ENCODE peak calls at places on chromosomes 4 and X, in nine cellular contexts. One of them, this sample, is unnamed.

GRCh38 chr4:32128549-32128948 is 1408.4 kb downstream of the PCDH7 start:
- DNase-seq in gastrocnemius medialis: no peak
- DNase-seq in K562: no peak
- DNase-seq in endothelial cell of umbilical vein: no peak
- DNase-seq in NB4: no peak
- DNase-seq in vagina: no peak
- DNase-seq in suprapubic skin: no peak
- DNase-seq in uterus: no peak
- DNase-seq in heart left ventricle: no peak
- DNase-seq in this sample: no peak

GRCh38 chr4:94595880-94596483 is 144.2 kb downstream of the PDLIM5 start:
- DNase-seq in gastrocnemius medialis: no peak
- DNase-seq in K562: peak
- DNase-seq in endothelial cell of umbilical vein: peak
- DNase-seq in NB4: peak
- DNase-seq in vagina: no peak
- DNase-seq in suprapubic skin: no peak
- DNase-seq in uterus: no peak
- DNase-seq in heart left ventricle: no peak
- DNase-seq in this sample: no peak

GRCh38 chr4:151940290-151940689 is 179.5 kb upstream of the GATB start:
- DNase-seq in gastrocnemius medialis: no peak
- DNase-seq in K562: no peak
- DNase-seq in endothelial cell of umbilical vein: no peak
- DNase-seq in NB4: no peak
- DNase-seq in vagina: no peak
- DNase-seq in suprapubic skin: no peak
- DNase-seq in uterus: no peak
- DNase-seq in heart left ventricle: no peak
- DNase-seq in this sample: no peak

GRCh38 chr4:10506077-10506476 is 48.9 kb upstream of the ZNF518B start:
- DNase-seq in gastrocnemius medialis: no peak
- DNase-seq in K562: no peak
- DNase-seq in endothelial cell of umbilical vein: no peak
- DNase-seq in NB4: peak
- DNase-seq in vagina: no peak
- DNase-seq in suprapubic skin: no peak
- DNase-seq in uterus: no peak
- DNase-seq in heart left ventricle: no peak
- DNase-seq in this sample: no peak

GRCh38 chr4:37749398-37749988 is 63.3 kb upstream of the RELL1 start:
- DNase-seq in gastrocnemius medialis: no peak
- DNase-seq in K562: no peak
- DNase-seq in endothelial cell of umbilical vein: no peak
- DNase-seq in NB4: peak
- DNase-seq in vagina: no peak
- DNase-seq in suprapubic skin: no peak
- DNase-seq in uterus: no peak
- DNase-seq in heart left ventricle: no peak
- DNase-seq in this sample: no peak

GRCh38 chrX:69153060-69153730 is 12.1 kb downstream of the PJA1 start:
- DNase-seq in gastrocnemius medialis: no peak
- DNase-seq in K562: peak
- DNase-seq in endothelial cell of umbilical vein: no peak
- DNase-seq in NB4: peak
- DNase-seq in vagina: peak
- DNase-seq in suprapubic skin: no peak
- DNase-seq in uterus: peak
- DNase-seq in heart left ventricle: no peak
- DNase-seq in this sample: peak

GRCh38 chr4:159224412-159224811 is 121.5 kb downstream of the RAPGEF2 start:
- DNase-seq in gastrocnemius medialis: no peak
- DNase-seq in K562: no peak
- DNase-seq in endothelial cell of umbilical vein: no peak
- DNase-seq in NB4: no peak
- DNase-seq in vagina: no peak
- DNase-seq in suprapubic skin: no peak
- DNase-seq in uterus: no peak
- DNase-seq in heart left ventricle: no peak
- DNase-seq in this sample: no peak

GRCh38 chrX:46648660-46649059 is 75.1 kb downstream of the CHST7 start:
- DNase-seq in gastrocnemius medialis: no peak
- DNase-seq in K562: no peak
- DNase-seq in endothelial cell of umbilical vein: no peak
- DNase-seq in NB4: no peak
- DNase-seq in vagina: no peak
- DNase-seq in suprapubic skin: no peak
- DNase-seq in uterus: no peak
- DNase-seq in heart left ventricle: no peak
- DNase-seq in this sample: no peak

GRCh38 chr4:153750197-153750817 is 9.5 kb downstream of the RNF175 start:
- DNase-seq in gastrocnemius medialis: peak
- DNase-seq in K562: peak
- DNase-seq in endothelial cell of umbilical vein: peak
- DNase-seq in NB4: peak
- DNase-seq in vagina: no peak
- DNase-seq in suprapubic skin: no peak
- DNase-seq in uterus: no peak
- DNase-seq in heart left ventricle: no peak
- DNase-seq in this sample: peak

GRCh38 chr4:47239649-47240048 is 208.3 kb downstream of the GABRB1 start:
- DNase-seq in gastrocnemius medialis: no peak
- DNase-seq in K562: no peak
- DNase-seq in endothelial cell of umbilical vein: no peak
- DNase-seq in NB4: no peak
- DNase-seq in vagina: no peak
- DNase-seq in suprapubic skin: no peak
- DNase-seq in uterus: no peak
- DNase-seq in heart left ventricle: no peak
- DNase-seq in this sample: no peak

GRCh38 chrX:107574711-107575110 is 53.6 kb upstream of the PRPS1 start:
- DNase-seq in gastrocnemius medialis: no peak
- DNase-seq in K562: no peak
- DNase-seq in endothelial cell of umbilical vein: no peak
- DNase-seq in NB4: no peak
- DNase-seq in vagina: no peak
- DNase-seq in suprapubic skin: no peak
- DNase-seq in uterus: no peak
- DNase-seq in heart left ventricle: no peak
- DNase-seq in this sample: no peak

GRCh38 chr4:109046549-109047171 is 255.8 kb downstream of the COL25A1 start:
- DNase-seq in gastrocnemius medialis: no peak
- DNase-seq in K562: no peak
- DNase-seq in endothelial cell of umbilical vein: peak
- DNase-seq in NB4: no peak
- DNase-seq in vagina: no peak
- DNase-seq in suprapubic skin: no peak
- DNase-seq in uterus: no peak
- DNase-seq in heart left ventricle: no peak
- DNase-seq in this sample: peak

GRCh38 chr4:76984788-76985211 is 35.2 kb downstream of the SEPTIN11 start:
- DNase-seq in gastrocnemius medialis: peak
- DNase-seq in K562: no peak
- DNase-seq in endothelial cell of umbilical vein: peak
- DNase-seq in NB4: no peak
- DNase-seq in vagina: no peak
- DNase-seq in suprapubic skin: peak
- DNase-seq in uterus: peak
- DNase-seq in heart left ventricle: peak
- DNase-seq in this sample: no peak

GRCh38 chrX:100643212-100643611 is 787 bp upstream of the SRPX2 start:
- DNase-seq in gastrocnemius medialis: no peak
- DNase-seq in K562: no peak
- DNase-seq in endothelial cell of umbilical vein: no peak
- DNase-seq in NB4: no peak
- DNase-seq in vagina: no peak
- DNase-seq in suprapubic skin: no peak
- DNase-seq in uterus: no peak
- DNase-seq in heart left ventricle: no peak
- DNase-seq in this sample: no peak

GRCh38 chrX:100642296-100642695 is 1.7 kb upstream of the SRPX2 start:
- DNase-seq in gastrocnemius medialis: no peak
- DNase-seq in K562: no peak
- DNase-seq in endothelial cell of umbilical vein: peak
- DNase-seq in NB4: no peak
- DNase-seq in vagina: no peak
- DNase-seq in suprapubic skin: no peak
- DNase-seq in uterus: no peak
- DNase-seq in heart left ventricle: no peak
- DNase-seq in this sample: no peak

GRCh38 chrX:100647095-100647494 is 3.1 kb downstream of the SRPX2 start:
- DNase-seq in gastrocnemius medialis: peak
- DNase-seq in K562: no peak
- DNase-seq in endothelial cell of umbilical vein: peak
- DNase-seq in NB4: no peak
- DNase-seq in vagina: no peak
- DNase-seq in suprapubic skin: no peak
- DNase-seq in uterus: no peak
- DNase-seq in heart left ventricle: no peak
- DNase-seq in this sample: no peak

GRCh38 chrX:100645106-100645505 is 1.1 kb downstream of the SRPX2 start:
- DNase-seq in gastrocnemius medialis: no peak
- DNase-seq in K562: no peak
- DNase-seq in endothelial cell of umbilical vein: peak
- DNase-seq in NB4: no peak
- DNase-seq in vagina: no peak
- DNase-seq in suprapubic skin: no peak
- DNase-seq in uterus: no peak
- DNase-seq in heart left ventricle: no peak
- DNase-seq in this sample: no peak

GRCh38 chrX:100643943-100644587 is at the start of gene SRPX2:
- DNase-seq in gastrocnemius medialis: peak
- DNase-seq in K562: no peak
- DNase-seq in endothelial cell of umbilical vein: peak
- DNase-seq in NB4: peak
- DNase-seq in vagina: no peak
- DNase-seq in suprapubic skin: no peak
- DNase-seq in uterus: peak
- DNase-seq in heart left ventricle: peak
- DNase-seq in this sample: peak
- TF ChIP-seq POLR2A in gastrocnemius medialis: peak
- TF ChIP-seq POLR2A in K562: no peak
- TF ChIP-seq POLR2A in endothelial cell of umbilical vein: peak
- TF ChIP-seq POLR2A in NB4: no peak
- TF ChIP-seq POLR2A in vagina: no peak
- TF ChIP-seq POLR2A in suprapubic skin: peak
- TF ChIP-seq POLR2A in uterus: peak
- TF ChIP-seq POLR2A in heart left ventricle: no peak
- TF ChIP-seq POLR2A in this sample: no peak

DNA sequence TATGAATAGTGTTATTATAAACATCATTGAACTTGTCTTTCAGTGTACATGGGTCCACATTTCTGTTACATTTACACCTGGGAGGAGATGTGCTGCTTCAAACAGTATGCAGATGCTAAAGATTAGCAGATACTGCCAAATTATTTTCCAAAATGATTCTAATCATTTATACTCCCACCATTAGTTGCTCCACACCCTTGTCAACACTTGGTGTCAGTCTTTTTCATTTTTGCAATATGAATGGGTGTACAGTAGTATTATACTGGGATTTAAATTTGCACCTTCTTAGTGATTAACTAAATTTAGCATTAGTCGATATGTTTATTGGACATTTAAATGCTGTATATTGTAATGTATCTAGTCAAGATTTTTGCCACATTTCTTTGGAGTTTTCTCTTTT is 131.6 kb upstream of the GRID2 start:
- DNase-seq in gastrocnemius medialis: no peak
- DNase-seq in K562: no peak
- DNase-seq in endothelial cell of umbilical vein: no peak
- DNase-seq in NB4: no peak
- DNase-seq in vagina: no peak
- DNase-seq in suprapubic skin: no peak
- DNase-seq in uterus: no peak
- DNase-seq in heart left ventricle: no peak
- DNase-seq in this sample: no peak
- TF ChIP-seq CTCF in gastrocnemius medialis: no peak
- TF ChIP-seq CTCF in K562: no peak
- TF ChIP-seq CTCF in endothelial cell of umbilical vein: no peak
- TF ChIP-seq CTCF in NB4: no peak
- TF ChIP-seq CTCF in vagina: no peak
- TF ChIP-seq CTCF in suprapubic skin: no peak
- TF ChIP-seq CTCF in uterus: no peak
- TF ChIP-seq CTCF in heart left ventricle: no peak
- TF ChIP-seq CTCF in this sample: no peak

DNA sequence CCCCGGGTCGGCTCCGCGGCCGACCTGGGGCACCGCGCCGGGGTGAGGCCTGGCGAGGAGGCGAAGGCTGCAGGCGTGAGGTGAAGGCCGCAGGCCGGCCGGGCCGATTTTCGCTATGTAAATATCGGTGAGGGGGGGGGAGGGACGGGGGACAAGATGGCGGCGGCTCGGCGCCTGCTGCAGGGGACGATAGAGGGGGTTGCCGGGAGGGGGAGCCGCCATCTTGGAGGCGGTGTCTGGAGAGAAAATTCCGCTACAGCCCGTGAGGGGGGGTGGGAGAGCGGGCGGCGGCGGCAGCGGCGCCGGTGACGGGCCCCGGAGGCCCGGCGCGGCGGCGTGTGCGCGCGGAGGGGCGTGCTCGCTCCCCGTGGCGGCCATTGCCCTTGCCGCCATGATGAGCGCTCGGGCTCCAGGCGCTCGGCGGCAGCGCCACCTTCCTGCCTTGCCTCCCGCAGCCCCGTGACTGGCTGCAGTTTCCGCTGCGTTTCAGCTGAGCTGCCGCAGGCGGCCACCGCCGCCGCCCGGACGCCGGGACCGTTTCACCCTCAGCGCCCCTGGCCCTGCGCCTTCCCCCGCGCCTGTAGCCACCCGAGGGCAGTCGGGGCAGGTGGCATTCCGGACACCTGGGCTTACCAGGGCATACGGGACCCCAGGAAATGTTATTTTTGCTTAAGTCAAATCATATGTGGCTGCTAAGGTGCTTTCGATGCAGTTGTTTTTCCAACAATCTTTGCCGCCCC is 692 bp downstream of the ZFX start:
- DNase-seq in gastrocnemius medialis: peak
- DNase-seq in K562: peak
- DNase-seq in endothelial cell of umbilical vein: peak
- DNase-seq in NB4: peak
- DNase-seq in vagina: no peak
- DNase-seq in suprapubic skin: peak
- DNase-seq in uterus: peak
- DNase-seq in heart left ventricle: peak
- DNase-seq in this sample: peak
- TF ChIP-seq POLR2A in gastrocnemius medialis: peak
- TF ChIP-seq POLR2A in K562: peak
- TF ChIP-seq POLR2A in endothelial cell of umbilical vein: no peak
- TF ChIP-seq POLR2A in NB4: peak
- TF ChIP-seq POLR2A in vagina: no peak
- TF ChIP-seq POLR2A in suprapubic skin: peak
- TF ChIP-seq POLR2A in uterus: peak
- TF ChIP-seq POLR2A in heart left ventricle: peak
- TF ChIP-seq POLR2A in this sample: peak

DNA sequence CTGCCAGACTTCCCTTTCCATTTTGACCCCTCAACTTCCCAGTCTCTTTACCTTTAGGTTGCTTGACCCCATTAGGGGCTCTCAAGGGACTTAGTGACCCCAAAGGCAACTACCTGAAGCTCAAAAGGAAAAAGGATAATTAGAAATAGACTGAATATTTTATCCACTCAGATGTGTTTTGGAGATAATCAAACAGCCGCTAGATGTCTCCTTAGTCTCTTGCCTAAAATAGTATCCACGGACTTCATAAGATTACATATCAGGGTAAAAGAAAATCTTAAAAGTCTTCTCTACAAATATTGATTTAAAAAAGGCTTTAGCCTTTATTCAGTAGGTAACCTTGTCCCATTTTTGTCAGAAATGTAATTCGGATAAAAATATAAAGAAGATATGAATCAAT is 21.0 kb upstream of the RHOXF2 start:
- DNase-seq in gastrocnemius medialis: no peak
- DNase-seq in K562: no peak
- DNase-seq in endothelial cell of umbilical vein: no peak
- DNase-seq in NB4: no peak
- DNase-seq in vagina: no peak
- DNase-seq in suprapubic skin: no peak
- DNase-seq in uterus: no peak
- DNase-seq in heart left ventricle: no peak
- DNase-seq in this sample: no peak
- TF ChIP-seq CTCF in gastrocnemius medialis: no peak
- TF ChIP-seq CTCF in K562: no peak
- TF ChIP-seq CTCF in endothelial cell of umbilical vein: no peak
- TF ChIP-seq CTCF in NB4: no peak
- TF ChIP-seq CTCF in vagina: no peak
- TF ChIP-seq CTCF in suprapubic skin: no peak
- TF ChIP-seq CTCF in uterus: no peak
- TF ChIP-seq CTCF in heart left ventricle: no peak
- TF ChIP-seq CTCF in this sample: no peak

This sample was measured in adrenal gland.